ENCODE peak calls at places on chromosomes 2 and 18, in six cellular contexts. M is heart right ventricle, Y is PC-3, U is sigmoid colon, B is Panc1, J is ascending aorta. W is an unnamed sample.
A peak's percentile ranks its signal among the peaks of the same experiment; 100 is the strongest.

GRCh38 chr2:109125595-109126500 is 3.2 kb upstream of the SH3RF3 start:
- DNase-seq in Y (peak; percentile 95), M (no peak), B (no peak), U (no peak), J (no peak), W (peak; percentile 75)

GRCh38 chr18:42545825-42546224 is 569.7 kb downstream of the RIT2 start:
- DNase-seq in B (peak; percentile 64), Y (peak; percentile 52), M (no peak), J (no peak), U (no peak), W (peak; percentile 79)

GRCh38 chr2:149213764-149214493 is 116.5 kb upstream of the LYPD6 start:
- DNase-seq in M (no peak), U (no peak), J (no peak), B (no peak), Y (no peak), W (no peak)

GRCh38 chr18:48680871-48681270 is 142.0 kb downstream of the CTIF start:
- DNase-seq in J (peak; percentile 59), B (no peak), M (peak; percentile 93), Y (no peak), U (peak; percentile 76), W (no peak)

GRCh38 chr2:28663359-28663758 is 88.3 kb upstream of the PPP1CB start:
- DNase-seq in J (no peak), Y (peak; percentile 72), M (no peak), B (no peak), U (peak; percentile 57), W (peak; percentile 67)

GRCh38 chr2:144481109-144481508 is 38.8 kb downstream of the ZEB2 start:
- DNase-seq in B (no peak), Y (no peak), M (no peak), U (no peak), J (no peak), W (no peak)

GRCh38 chr2:219658447-219658846 is 31.0 kb downstream of the SLC4A3 start:
- DNase-seq in U (peak; percentile 8), J (no peak), M (no peak), Y (no peak), B (no peak), W (peak; percentile 39)

GRCh38 chr2:9201185-9201891 is 5.3 kb upstream of the ASAP2 start:
- DNase-seq in Y (peak; percentile 76), M (no peak), U (no peak), B (no peak), J (no peak), W (peak; percentile 78)

GRCh38 chr2:191705084-191705483 is 27.1 kb downstream of the NABP1 start:
- DNase-seq in B (no peak), J (no peak), Y (no peak), U (no peak), M (no peak), W (no peak)

GRCh38 chr2:222655406-222655747 is 515 bp downstream of the FARSB start:
- DNase-seq in Y (peak; percentile 13), J (no peak), U (no peak), B (no peak), M (no peak), W (peak; percentile 9)

GRCh38 chr2:24501813-24502212 is 10.8 kb downstream of the NCOA1 start:
- DNase-seq in Y (no peak), J (no peak), B (no peak), U (no peak), M (no peak), W (no peak)

GRCh38 chr18:59742325-59743111 is 45.3 kb upstream of the CCBE1 start:
- DNase-seq in M (no peak), Y (peak; percentile 24), U (no peak), B (no peak), J (no peak), W (peak; percentile 23)

GRCh38 chr2:177830881-177831386 is 241.6 kb downstream of the PDE11A start:
- DNase-seq in Y (no peak), M (no peak), U (no peak), B (no peak), J (no peak), W (no peak)

GRCh38 chr2:239211391-239212094 is 189.3 kb downstream of the HDAC4 start:
- DNase-seq in U (peak; percentile 57), M (no peak), J (no peak), Y (no peak), B (no peak), W (no peak)

GRCh38 chr2:232668805-232669444 is 28.2 kb upstream of the GIGYF2 start:
- DNase-seq in U (no peak), B (no peak), J (no peak), M (peak; percentile 33), Y (peak; percentile 24), W (peak; percentile 25)

GRCh38 chr18:41155025-41155424 is 800.0 kb upstream of the PIK3C3 start:
- DNase-seq in M (no peak), J (no peak), Y (no peak), B (no peak), U (no peak), W (no peak)

GRCh38 chr2:40287201-40287600 is 164.7 kb downstream of the SLC8A1 start:
- DNase-seq in B (no peak), Y (no peak), U (no peak), J (no peak), M (no peak), W (no peak)

GRCh38 chr2:21175895-21176646 is 52.3 kb downstream of the TDRD15 start:
- DNase-seq in J (no peak), M (peak; percentile 11), B (no peak), Y (peak; percentile 12), U (no peak), W (no peak)

GRCh38 chr2:189265696-189266320 is 86.2 kb upstream of the COL5A2 start:
- DNase-seq in Y (peak; percentile 72), U (no peak), J (no peak), M (no peak), B (no peak), W (no peak)

GRCh38 chr2:15275341-15275740 is 285.8 kb downstream of the NBAS start:
- DNase-seq in U (no peak), B (no peak), J (no peak), Y (no peak), M (no peak), W (no peak)

GRCh38 chr18:79528846-79529245 is 133.1 kb downstream of the NFATC1 start:
- DNase-seq in U (peak; percentile 88), J (no peak), M (peak; percentile 69), B (peak; percentile 75), Y (peak; percentile 78), W (peak; percentile 71)

GRCh38 chr18:26655010-26655613 is 106.8 kb upstream of the KCTD1 start:
- DNase-seq in M (no peak), U (no peak), J (no peak), B (no peak), Y (no peak), W (no peak)

GRCh38 chr18:8116346-8117007 is 492.8 kb upstream of the RAB12 start:
- DNase-seq in M (no peak), B (peak; percentile 35), U (no peak), J (no peak), Y (peak; percentile 93), W (peak; percentile 70)

GRCh38 chr18:48948112-48949050 is 2.4 kb downstream of the SMAD7 start:
- DNase-seq in Y (peak; percentile 20), B (no peak), J (no peak), U (peak; percentile 87), M (no peak), W (peak; percentile 79)

GRCh38 chr2:234879671-234880455 is 72.0 kb upstream of the SH3BP4 start:
- DNase-seq in J (no peak), B (peak; percentile 55), Y (peak; percentile 17), M (no peak), U (no peak), W (peak; percentile 74)

GRCh38 chr2:16161085-16161565 is 220.8 kb downstream of the MYCN start:
- DNase-seq in U (no peak), B (no peak), J (no peak), M (no peak), Y (no peak), W (no peak)

GRCh38 chr18:42959528-42959927 is 156.0 kb downstream of the RIT2 start:
- DNase-seq in U (no peak), Y (no peak), B (no peak), M (no peak), J (no peak), W (no peak)

GRCh38 chr2:205683991-205684390 is 1.7 kb downstream of the NRP2 start:
- DNase-seq in M (no peak), J (no peak), Y (no peak), U (peak; percentile 57), B (no peak), W (no peak)

GRCh38 chr2:205686231-205687017 is 4.1 kb downstream of the NRP2 start:
- DNase-seq in Y (no peak), U (peak; percentile 72), M (no peak), J (no peak), B (no peak), W (no peak)

GRCh38 chr2:205687018-205687956 is 5.0 kb downstream of the NRP2 start:
- DNase-seq in J (no peak), M (no peak), U (peak; percentile 90), Y (no peak), B (no peak), W (no peak)

GRCh38 chr2:205684871-205685313 is 2.6 kb downstream of the NRP2 start:
- DNase-seq in Y (no peak), J (no peak), B (no peak), M (no peak), U (peak; percentile 83), W (no peak)

GRCh38 chr2:205685314-205686230 is 3.3 kb downstream of the NRP2 start:
- DNase-seq in J (no peak), B (no peak), U (peak; percentile 79), Y (peak; percentile 63), M (no peak), W (no peak)
- TF ChIP-seq CTCF in J (peak; percentile 4), B (no peak), U (no peak), Y (no peak), M (no peak), W (no peak)

GRCh38 chr2:62568983-62569837 is 63.2 kb upstream of the TMEM17 start:
- DNase-seq in U (no peak), M (no peak), Y (peak; percentile 17), J (no peak), B (no peak), W (no peak)
- H3K4me3 ChIP-seq in U (no peak overlapping the region), M (no peak overlapping the region), Y (no peak overlapping the region), J (no peak overlapping the region), B (no peak overlapping the region), W (no peak overlapping the region)

DNA sequence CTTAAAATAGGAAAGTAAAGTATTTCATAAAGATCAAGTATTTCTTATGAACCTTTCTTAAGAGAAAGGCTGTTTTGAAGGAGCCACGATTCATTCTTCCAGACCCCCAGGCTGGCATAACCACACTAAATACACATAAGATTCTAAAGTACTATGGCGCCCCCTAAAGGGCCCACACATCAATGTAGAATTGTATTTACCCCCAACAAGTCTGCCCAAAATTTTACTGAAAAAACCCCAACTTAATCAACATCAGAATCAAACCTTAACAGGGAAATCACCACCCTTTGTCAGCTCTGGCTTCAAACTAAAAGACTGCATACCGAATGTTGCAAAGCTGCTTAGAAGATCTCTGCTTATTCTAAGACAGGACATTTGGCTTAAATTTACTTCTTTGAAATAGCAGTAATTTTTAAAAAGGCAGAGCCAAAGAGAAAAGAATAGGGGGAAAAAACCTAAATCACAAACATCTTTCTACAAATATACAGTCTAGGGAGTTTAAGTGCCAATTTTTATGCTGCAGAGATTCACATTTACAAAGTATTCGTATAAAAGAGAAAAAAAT is 20.4 kb upstream of the BCL2 start:
- DNase-seq in M (no peak), U (no peak), J (no peak), Y (peak; percentile 46), B (no peak), W (no peak)
- H3K36me3 ChIP-seq in M (peaks cover 43% of the 10 kb centered on the region), U (peaks cover 87% of the 10 kb centered on the region), J (peaks cover 74% of the 10 kb centered on the region), Y (peaks cover 15% of the 10 kb centered on the region), B (no peaks in the 10 kb centered on the region), W (peaks cover 47% of the 10 kb centered on the region)

GRCh38 chr18:45662468-45662867 is 47.2 kb downstream of the SLC14A2 start:
- DNase-seq in J (no peak), U (no peak), B (no peak), M (no peak), Y (no peak), W (peak; percentile 25)
- TF ChIP-seq CTCF in J (no peak), U (no peak), B (no peak), M (no peak), Y (no peak), W (no peak)